ENCODE peak calls at places on chromosomes 7 and 10, in ten cellular contexts. H is CD8-positive, alpha-beta memory T cell; Q is WTC11; B is GM12892; A is fibroblast of mammary gland; S is Peyer's patch; G is neural crest cell; K is A549; X is EL; N is NCI-H1092 treated with DMSO at 0.1 percent for 48 hours. P is an unnamed sample.

GRCh38 chr10:82438277-82438676 is 563.3 kb downstream of the NRG3 start:
- DNase-seq in Q (no peak), B (no peak), S (no peak), H (no peak), A (no peak), K (no peak), G (no peak), X (no peak), N (no peak), P (no peak)

GRCh38 chr7:40826419-40827216 is 691.8 kb downstream of the SUGCT start:
- DNase-seq in X (peak), N (no peak), K (no peak), S (no peak), G (peak), A (no peak), H (no peak), Q (no peak), B (no peak), P (peak)

GRCh38 chr10:132547421-132547861 is 9.9 kb downstream of the INPP5A start:
- DNase-seq in S (peak), Q (peak), N (no peak), G (no peak), X (no peak), H (peak), B (no peak), K (no peak), A (no peak), P (no peak)

GRCh38 chr7:101904019-101904418 is 86.6 kb downstream of the CUX1 start:
- DNase-seq in B (no peak), K (no peak), Q (no peak), N (no peak), S (no peak), X (no peak), G (no peak), A (no peak), H (no peak), P (no peak)

GRCh38 chr7:123557016-123557630 is 495 bp downstream of the NDUFA5 start:
- DNase-seq in A (peak), B (no peak), K (no peak), G (no peak), X (no peak), Q (no peak), N (peak), S (no peak), H (no peak), P (peak)

GRCh38 chr7:17044868-17045267 is 163.1 kb upstream of the AGR3 start:
- DNase-seq in B (no peak), H (no peak), Q (no peak), K (no peak), S (no peak), A (no peak), X (no peak), G (no peak), N (no peak), P (no peak)

GRCh38 chr7:92609921-92610518 is 19.8 kb upstream of the FAM133B start:
- DNase-seq in X (no peak), Q (no peak), N (peak), H (no peak), B (no peak), G (no peak), A (no peak), S (no peak), K (peak), P (peak)

GRCh38 chr7:28469562-28469961 is 57.2 kb downstream of the CREB5 start:
- DNase-seq in K (no peak), B (no peak), H (no peak), Q (no peak), A (no peak), X (no peak), G (no peak), N (no peak), S (no peak), P (no peak)

GRCh38 chr10:22655312-22655973 is 58.9 kb downstream of the PIP4K2A start:
- DNase-seq in H (peak), A (peak), S (no peak), G (no peak), X (peak), B (no peak), Q (no peak), N (no peak), K (peak), P (peak)

GRCh38 chr7:82263880-82264751 is 179.5 kb downstream of the CACNA2D1 start:
- DNase-seq in A (no peak), K (no peak), N (peak), B (no peak), H (no peak), S (no peak), Q (no peak), X (no peak), G (no peak), P (no peak)

GRCh38 chr7:35374858-35375257 is 121.0 kb upstream of the TBX20 start:
- DNase-seq in H (no peak), Q (no peak), B (no peak), G (no peak), X (no peak), S (no peak), A (no peak), N (no peak), K (no peak), P (no peak)

GRCh38 chr10:109892087-109892486 is 31.2 kb downstream of the XPNPEP1 start:
- DNase-seq in K (no peak), A (no peak), S (no peak), H (no peak), Q (no peak), G (no peak), X (no peak), B (no peak), N (no peak), P (no peak)

GRCh38 chr10:114172776-114173555 is 1.0 kb downstream of the CCDC186 start:
- DNase-seq in K (no peak), A (no peak), S (no peak), B (no peak), G (no peak), H (no peak), N (no peak), Q (no peak), X (no peak), P (peak)

GRCh38 chr10:92590623-92591549 is 2.0 kb upstream of the KIF11 start:
- DNase-seq in G (peak), N (no peak), A (peak), Q (peak), B (no peak), K (peak), X (peak), S (peak), H (no peak), P (peak)

GRCh38 chr7:48904975-48905374 is 19.4 kb upstream of the CDC14C start:
- DNase-seq in X (no peak), B (no peak), Q (no peak), H (no peak), S (no peak), G (no peak), A (no peak), K (peak), N (no peak), P (no peak)

GRCh38 chr7:7335909-7336308 is 153.6 kb downstream of the C1GALT1 start:
- DNase-seq in B (no peak), N (no peak), G (no peak), A (no peak), S (no peak), K (no peak), H (no peak), Q (no peak), X (no peak), P (no peak)

GRCh38 chr7:9983048-9983447 is 990.6 kb upstream of the PHF14 start:
- DNase-seq in K (no peak), B (no peak), A (no peak), X (no peak), H (no peak), N (no peak), G (no peak), S (no peak), Q (no peak), P (no peak)

GRCh38 chr10:93064874-93065660 is 4.5 kb downstream of the CYP26C1 start:
- DNase-seq in S (no peak), K (no peak), H (no peak), A (no peak), X (no peak), B (no peak), N (no peak), G (no peak), Q (no peak), P (no peak)

GRCh38 chr7:77476871-77477270 is 60.2 kb upstream of the PTPN12 start:
- DNase-seq in K (no peak), H (no peak), G (no peak), Q (no peak), S (no peak), B (no peak), N (no peak), X (no peak), A (no peak), P (no peak)

GRCh38 chr10:2921956-2922680 is 145.2 kb upstream of the PFKP start:
- DNase-seq in K (peak), A (peak), S (no peak), Q (no peak), B (no peak), N (peak), X (no peak), H (no peak), G (no peak), P (peak)

GRCh38 chr10:127738512-127739424 is 1.8 kb downstream of the FOXI2 start:
- DNase-seq in G (no peak), S (no peak), K (no peak), X (no peak), A (no peak), B (no peak), N (peak), Q (peak), H (no peak), P (no peak)

GRCh38 chr7:55130554-55131198 is 111.9 kb downstream of the EGFR start:
- DNase-seq in H (no peak), Q (no peak), S (no peak), X (peak), N (no peak), B (no peak), K (no peak), A (peak), G (peak), P (peak)

GRCh38 chr7:152315845-152316244 is 120.0 kb downstream of the KMT2C start:
- DNase-seq in G (no peak), S (no peak), K (no peak), A (no peak), B (no peak), X (no peak), Q (no peak), H (no peak), N (no peak), P (no peak)

GRCh38 chr10:34444223-34445183 is 370.6 kb downstream of the PARD3 start:
- DNase-seq in S (no peak), H (no peak), N (no peak), A (peak), G (no peak), Q (no peak), K (no peak), X (no peak), B (no peak), P (no peak)